ENCODE peak calls at places on chromosomes 13 and 19, in eight cellular contexts. R is ovary, T is lower leg skin, O is A549, S is PC-3, I is adrenal gland, L is prostate gland, Z is endothelial cell. E is an unnamed sample.

GRCh38 chr13:32415019-32415418 is 12.9 kb downstream of the N4BP2L1 start:
- DNase-seq in R (no peak), T (no peak), O (peak), S (peak), I (no peak), L (no peak), Z (peak), E (no peak)

GRCh38 chr13:110841406-110841805 is 73.5 kb downstream of the ANKRD10 start:
- DNase-seq in R (no peak), T (no peak), O (no peak), S (no peak), I (no peak), L (no peak), Z (no peak), E (no peak)

GRCh38 chr19:35704218-35704617 is at the start of gene ZBTB32:
- DNase-seq in R (no peak), T (no peak), O (no peak), S (no peak), I (no peak), L (no peak), Z (peak), E (no peak)

GRCh38 chr19:35355851-35356460 is 2.3 kb upstream of the FFAR3 start:
- DNase-seq in R (no peak), T (peak), O (no peak), S (no peak), I (no peak), L (no peak), Z (no peak), E (no peak)

GRCh38 chr13:112160558-112160957 is 93.6 kb downstream of the SOX1 start:
- DNase-seq in R (no peak), T (peak), O (no peak), S (no peak), I (no peak), L (no peak), Z (no peak), E (no peak)

GRCh38 chr19:1616396-1616795 is 11.1 kb upstream of the UQCR11 start:
- DNase-seq in R (no peak), T (no peak), O (no peak), S (no peak), I (no peak), L (no peak), Z (no peak), E (no peak)

GRCh38 chr19:51094696-51095279 is 12.1 kb upstream of the KLK14 start:
- DNase-seq in R (peak), T (no peak), O (peak), S (peak), I (no peak), L (no peak), Z (peak), E (no peak)

GRCh38 chr19:954672-955494 is 29.0 kb downstream of the ARID3A start:
- DNase-seq in R (peak), T (no peak), O (no peak), S (no peak), I (no peak), L (no peak), Z (no peak), E (no peak)

GRCh38 chr13:100637380-100637779 is 37.2 kb downstream of the TMTC4 start:
- DNase-seq in R (no peak), T (no peak), O (no peak), S (no peak), I (no peak), L (no peak), Z (no peak), E (no peak)

GRCh38 chr13:110136660-110137585 is 170.0 kb downstream of the COL4A1 start:
- DNase-seq in R (no peak), T (no peak), O (no peak), S (no peak), I (no peak), L (no peak), Z (no peak), E (no peak)

GRCh38 chr19:38869160-38869835 is 8.8 kb downstream of the RINL start:
- DNase-seq in R (no peak), T (no peak), O (no peak), S (no peak), I (no peak), L (no peak), Z (no peak), E (no peak)

GRCh38 chr19:42284641-42285341 is 15.7 kb downstream of the CIC start:
- DNase-seq in R (peak), T (peak), O (no peak), S (no peak), I (peak), L (no peak), Z (no peak), E (no peak)

GRCh38 chr19:31316201-31316951 is 32.9 kb downstream of the TSHZ3 start:
- DNase-seq in R (no peak), T (no peak), O (no peak), S (no peak), I (no peak), L (no peak), Z (no peak), E (no peak)

GRCh38 chr13:49608932-49609331 is 19.4 kb upstream of the ARL11 start:
- DNase-seq in R (no peak), T (no peak), O (no peak), S (no peak), I (no peak), L (no peak), Z (no peak), E (no peak)

GRCh38 chr13:38905081-38905480 is 85.5 kb downstream of the STOML3 start:
- DNase-seq in R (no peak), T (no peak), O (no peak), S (no peak), I (no peak), L (no peak), Z (no peak), E (no peak)

GRCh38 chr13:54029226-54029625 is 1000.6 kb downstream of the OLFM4 start:
- DNase-seq in R (no peak), T (no peak), O (no peak), S (peak), I (no peak), L (no peak), Z (no peak), E (no peak)

GRCh38 chr13:78599911-78600310 is 3.4 kb downstream of the POU4F1 start:
- DNase-seq in R (no peak), T (no peak), O (no peak), S (no peak), I (no peak), L (no peak), Z (no peak), E (no peak)

GRCh38 chr13:75919660-75920199 is 283.6 kb downstream of the LMO7 start:
- DNase-seq in R (no peak), T (no peak), O (no peak), S (no peak), I (no peak), L (no peak), Z (no peak), E (no peak)

DNA sequence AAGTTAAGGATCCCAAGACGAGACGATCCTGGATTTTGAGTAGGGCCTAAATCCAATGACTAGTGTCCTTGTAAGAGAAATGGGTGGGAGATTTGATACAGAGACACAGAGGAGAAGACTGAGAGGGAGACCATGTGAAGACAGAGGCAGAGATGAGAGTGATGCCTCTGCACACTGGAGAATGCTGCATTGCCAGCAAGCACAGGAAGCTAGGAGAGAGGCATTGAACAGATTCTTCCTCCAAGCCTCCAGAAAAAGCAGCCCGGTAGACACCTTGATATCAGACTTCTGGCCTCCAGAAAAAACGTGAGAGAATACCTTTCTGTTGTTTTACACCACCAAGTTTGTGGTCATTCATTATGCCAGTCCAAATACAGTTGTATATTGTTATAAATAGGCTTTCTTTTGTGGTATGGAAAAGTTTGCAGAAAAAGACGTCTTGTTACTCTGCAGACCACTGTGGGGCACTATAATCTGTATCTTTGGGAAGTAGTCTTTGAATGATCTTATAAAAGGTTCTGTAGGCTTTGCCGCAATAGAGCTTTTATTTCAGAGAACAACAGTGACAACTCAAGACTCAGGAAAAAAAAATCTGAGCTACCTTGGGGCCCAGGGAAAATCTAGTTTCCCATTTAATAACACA is 17.9 kb upstream of the RFC3 start:
- DNase-seq in R (no peak), T (no peak), O (no peak), S (peak), I (no peak), L (no peak), Z (no peak), E (no peak)
- TF ChIP-seq CTCF in R (no peak), T (no peak), O (no peak), S (peak), I (peak), L (no peak), Z (no peak), E (peak)

DNA sequence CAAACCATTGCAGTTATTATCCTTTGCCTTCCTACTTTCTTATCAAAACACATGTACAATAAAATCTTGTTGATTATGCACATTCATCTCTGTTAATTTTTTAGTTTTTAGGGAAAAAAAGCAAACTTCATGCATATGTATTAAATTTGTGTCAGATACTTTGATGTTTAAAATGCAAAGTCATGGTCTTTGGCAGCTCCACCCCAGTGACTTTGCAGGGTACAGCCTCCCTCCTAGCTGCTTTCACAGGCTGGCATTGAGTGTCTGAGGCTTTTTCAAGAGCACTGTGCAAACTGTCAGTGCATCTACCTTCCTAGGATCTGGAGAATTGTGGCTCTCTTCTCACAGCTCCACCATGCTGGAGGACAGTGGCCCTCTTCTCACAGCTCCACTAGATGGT is 1988.1 kb upstream of the PCDH20 start:
- DNase-seq in R (no peak), T (no peak), O (no peak), S (no peak), I (no peak), L (no peak), Z (no peak), E (no peak)
- TF ChIP-seq CTCF in R (no peak), T (no peak), O (no peak), S (no peak), I (no peak), L (no peak), Z (no peak), E (no peak)

GRCh38 chr19:43430142-43430710 is 15.5 kb downstream of the TEX101 start:
- DNase-seq in R (no peak), T (no peak), O (no peak), S (no peak), I (no peak), L (no peak), Z (peak), E (no peak)
- TF ChIP-seq CTCF in R (no peak), T (no peak), O (no peak), S (no peak), I (no peak), L (no peak), Z (peak), E (no peak)

GRCh38 chr19:3275583-3276340 is 51.3 kb downstream of the CELF5 start:
- DNase-seq in R (peak), T (peak), O (peak), S (peak), I (peak), L (peak), Z (peak), E (peak)
- TF ChIP-seq CTCF in R (no peak), T (no peak), O (peak), S (peak), I (no peak), L (no peak), Z (peak), E (peak)

GRCh38 chr13:24858953-24859352 is 95.0 kb downstream of the RNF17 start:
- DNase-seq in R (no peak), T (no peak), O (no peak), S (no peak), I (no peak), L (no peak), Z (no peak), E (no peak)
- TF ChIP-seq CTCF in R (no peak), T (no peak), O (no peak), S (peak), I (no peak), L (no peak), Z (no peak), E (no peak)

GRCh38 chr19:48873476-48874308 is 1.5 kb downstream of the PPP1R15A start:
- DNase-seq in R (no peak), T (peak), O (no peak), S (no peak), I (no peak), L (no peak), Z (no peak), E (no peak)

GRCh38 chr19:48870048-48870447 is 1.6 kb upstream of the PLEKHA4 start:
- DNase-seq in R (no peak), T (no peak), O (no peak), S (no peak), I (no peak), L (no peak), Z (no peak), E (no peak)

GRCh38 chr19:48872884-48873475 is 759 bp downstream of the PPP1R15A start:
- DNase-seq in R (peak), T (peak), O (peak), S (peak), I (peak), L (peak), Z (peak), E (peak)

GRCh38 chr19:48874309-48875135 is 2.3 kb downstream of the PPP1R15A start:
- DNase-seq in R (peak), T (peak), O (peak), S (peak), I (no peak), L (no peak), Z (no peak), E (no peak)

DNA sequence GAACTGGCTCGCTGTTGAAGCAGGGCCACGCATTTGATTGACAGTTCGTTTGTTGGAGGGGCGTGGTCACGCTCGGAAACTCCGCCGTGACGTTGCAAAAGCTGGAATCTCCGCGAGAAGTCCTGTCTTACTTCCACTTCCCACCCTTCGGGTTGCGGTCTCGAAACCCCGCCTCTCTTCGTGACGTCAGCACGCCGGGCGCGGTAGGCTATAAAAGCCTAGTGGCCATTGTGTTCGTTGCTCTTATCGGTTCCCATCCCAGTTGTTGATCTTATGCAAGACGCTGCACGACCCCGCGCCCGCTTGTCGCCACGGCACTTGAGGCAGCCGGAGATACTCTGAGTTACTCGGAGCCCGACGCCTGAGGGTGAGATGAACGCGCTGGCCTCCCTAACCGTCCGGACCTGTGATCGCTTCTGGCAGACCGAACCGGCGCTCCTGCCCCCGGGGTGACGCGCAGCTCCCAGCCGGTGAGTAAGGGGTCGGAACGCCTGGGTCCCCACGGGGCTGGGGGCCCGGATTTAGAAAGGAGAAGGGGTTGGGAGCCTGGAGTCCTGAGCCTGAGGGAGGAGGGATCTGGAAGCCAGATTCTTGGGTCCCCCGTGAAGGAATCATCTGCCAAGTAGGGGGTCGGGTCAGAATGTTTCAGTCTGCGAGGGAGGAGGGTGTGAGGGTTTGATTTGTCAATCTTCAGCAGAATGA is at the start of gene PPP1R15A:
- DNase-seq in R (peak), T (peak), O (peak), S (peak), I (peak), L (peak), Z (peak), E (peak)
- TF ChIP-seq CTCF in R (peak), T (no peak), O (no peak), S (no peak), I (peak), L (no peak), Z (no peak), E (peak)

DNA sequence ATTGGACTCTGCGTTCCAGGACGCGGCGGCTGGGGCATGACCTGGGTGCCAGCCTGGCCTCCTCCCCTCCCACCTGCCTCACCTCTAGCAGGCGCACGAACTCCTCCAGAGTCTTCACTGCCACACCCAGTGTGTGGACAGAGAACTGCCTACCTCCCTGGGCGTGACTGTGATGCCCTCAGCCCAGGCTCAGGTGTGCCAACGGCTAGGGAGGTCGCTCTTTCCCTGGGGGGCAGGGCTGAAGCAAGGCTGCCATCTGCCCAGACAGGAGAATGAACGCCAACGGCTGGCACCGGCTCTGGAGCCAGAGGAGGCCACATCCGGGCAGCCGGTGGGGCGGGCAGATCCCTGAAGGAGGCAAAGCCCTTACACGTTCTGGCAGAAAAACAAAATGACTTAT is 11.3 kb downstream of the NANOS3 start:
- DNase-seq in R (no peak), T (no peak), O (no peak), S (no peak), I (no peak), L (no peak), Z (no peak), E (no peak)
- TF ChIP-seq CTCF in R (no peak), T (no peak), O (no peak), S (no peak), I (no peak), L (no peak), Z (no peak), E (no peak)

GRCh38 chr19:8022275-8022674 is 16.8 kb upstream of the ELAVL1 start:
- DNase-seq in R (no peak), T (no peak), O (no peak), S (no peak), I (no peak), L (no peak), Z (no peak), E (no peak)

GRCh38 chr19:8021374-8021773 is 15.9 kb upstream of the ELAVL1 start:
- DNase-seq in R (no peak), T (no peak), O (no peak), S (no peak), I (no peak), L (no peak), Z (no peak), E (no peak)

GRCh38 chr19:8020681-8021080 is 15.2 kb upstream of the ELAVL1 start:
- DNase-seq in R (no peak), T (no peak), O (no peak), S (no peak), I (no peak), L (no peak), Z (no peak), E (no peak)

GRCh38 chr19:8023371-8023770 is 17.9 kb upstream of the ELAVL1 start:
- DNase-seq in R (no peak), T (no peak), O (no peak), S (no peak), I (no peak), L (no peak), Z (no peak), E (no peak)

DNA sequence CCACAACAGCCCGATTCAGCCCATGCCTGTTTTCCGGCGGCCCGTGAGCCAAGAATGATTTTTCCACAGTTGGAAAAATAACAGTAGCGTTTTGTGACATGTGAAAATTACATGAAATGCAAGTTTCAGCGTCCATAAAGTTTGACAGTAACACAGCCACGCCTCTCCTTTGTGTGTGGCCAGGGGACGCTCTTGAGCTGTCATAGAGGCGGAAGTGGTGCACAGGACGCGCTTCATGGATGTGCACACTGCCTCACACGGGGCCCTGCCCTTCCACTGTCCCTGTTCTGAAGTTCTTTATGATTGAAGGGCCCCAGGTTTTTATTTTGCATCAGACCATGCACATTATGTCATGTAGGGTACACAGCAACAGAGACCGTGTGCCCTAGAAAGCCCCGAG is 12.4 kb upstream of the ELAVL1 start:
- DNase-seq in R (no peak), T (no peak), O (no peak), S (no peak), I (no peak), L (no peak), Z (no peak), E (no peak)
- TF ChIP-seq CTCF in R (no peak), T (no peak), O (no peak), S (no peak), I (peak), L (no peak), Z (no peak), E (no peak)

GRCh38 chr13:47499358-47500150 is 501.5 kb downstream of the SUCLA2 start:
- DNase-seq in R (no peak), T (no peak), O (no peak), S (peak), I (no peak), L (no peak), Z (no peak), E (no peak)
- TF ChIP-seq CTCF in R (no peak), T (no peak), O (no peak), S (no peak), I (no peak), L (no peak), Z (no peak), E (no peak)

GRCh38 chr19:20278342-20278741 is 111.3 kb downstream of the ZNF486 start:
- DNase-seq in R (no peak), T (no peak), O (no peak), S (no peak), I (no peak), L (no peak), Z (peak), E (no peak)
- TF ChIP-seq CTCF in R (peak), T (no peak), O (no peak), S (no peak), I (peak), L (no peak), Z (peak), E (peak)